ENCODE peak calls at places on chromosomes 16 and 17, in four cellular contexts. X is breast epithelium, F is PC-3, T is heart left ventricle. Z is an unnamed sample. For H3K4me1, the result is how much of the 10 kb centered on the place peaks cover.

GRCh38 chr17:5837055-5837491 is 233.1 kb upstream of the WSCD1 start:
- DNase-seq in X (peak), F (peak), T (no peak), Z (no peak)

GRCh38 chr17:45849536-45849990 is 4.9 kb downstream of the SPPL2C start:
- DNase-seq in X (no peak), F (no peak), T (no peak), Z (no peak)

GRCh38 chr17:66508896-66509843 is 206.8 kb downstream of the PRKCA start:
- DNase-seq in X (no peak), F (peak), T (no peak), Z (no peak)

GRCh38 chr17:61495161-61495857 is 43.1 kb downstream of the TBX4 start:
- DNase-seq in X (peak), F (no peak), T (no peak), Z (no peak)

GRCh38 chr17:76685366-76685765 is 25.4 kb downstream of the MXRA7 start:
- DNase-seq in X (no peak), F (no peak), T (no peak), Z (no peak)

GRCh38 chr17:36188891-36189306 is 7.7 kb downstream of the CCL3L1 start:
- DNase-seq in X (peak), F (no peak), T (peak), Z (no peak)

GRCh38 chr16:78045865-78046581 is 23.7 kb downstream of the CLEC3A start:
- DNase-seq in X (no peak), F (peak), T (peak), Z (no peak)

GRCh38 chr16:85350973-85351372 is 238.7 kb upstream of the CIBAR2 start:
- DNase-seq in X (peak), F (peak), T (peak), Z (peak)

GRCh38 chr17:75059369-75060345 is 12.6 kb downstream of the KCTD2 start:
- DNase-seq in X (no peak), F (peak), T (peak), Z (no peak)

GRCh38 chr17:80871341-80871740 is 120.3 kb upstream of the CHMP6 start:
- DNase-seq in X (no peak), F (no peak), T (no peak), Z (no peak)

GRCh38 chr17:30220414-30220813 is 15.1 kb downstream of the SLC6A4 start:
- DNase-seq in X (no peak), F (no peak), T (no peak), Z (no peak)

GRCh38 chr17:21160401-21160800 is 33.6 kb downstream of the DHRS7B start:
- DNase-seq in X (no peak), F (no peak), T (no peak), Z (no peak)

GRCh38 chr16:54526916-54527315 is 240.3 kb upstream of the IRX3 start:
- DNase-seq in X (no peak), F (no peak), T (no peak), Z (no peak)

GRCh38 chr16:85916141-85916890 is 17.4 kb downstream of the IRF8 start:
- DNase-seq in X (no peak), F (peak), T (peak), Z (no peak)

GRCh38 chr16:27232061-27232841 is 28.9 kb downstream of the KDM8 start:
- DNase-seq in X (no peak), F (no peak), T (no peak), Z (no peak)

GRCh38 chr17:64120159-64120558 is 9.8 kb downstream of the ERN1 start:
- DNase-seq in X (no peak), F (peak), T (no peak), Z (no peak)

GRCh38 chr17:59623151-59623550 is 3.5 kb downstream of the CLTC start:
- DNase-seq in X (no peak), F (no peak), T (no peak), Z (no peak)
- H3K4me3 ChIP-seq in X (no peak), F (peak), T (no peak), Z (peak)

GRCh38 chr16:25395528-25395927 is 137.9 kb upstream of the ZKSCAN2 start:
- DNase-seq in X (no peak), F (peak), T (no peak), Z (no peak)
- TF ChIP-seq CTCF in X (no peak), F (peak), T (no peak), Z (no peak)

GRCh38 chr16:67474551-67474950 is 6.4 kb downstream of the ATP6V0D1 start:
- DNase-seq in X (no peak), F (no peak), T (no peak), Z (no peak)
- H3K4me1 ChIP-seq in X (under half), F (under half), T (half or more), Z (under half)

GRCh38 chr17:7019406-7019805 is 3.4 kb upstream of the BCL6B start:
- DNase-seq in X (no peak), F (no peak), T (no peak), Z (no peak)

GRCh38 chr17:7018331-7018964 is 4.4 kb upstream of the BCL6B start:
- DNase-seq in X (peak), F (no peak), T (peak), Z (no peak)

GRCh38 chr17:7020894-7021664 is 1.8 kb upstream of the BCL6B start:
- DNase-seq in X (no peak), F (no peak), T (no peak), Z (no peak)

GRCh38 chr17:7017827-7018200 is 5.0 kb upstream of the BCL6B start:
- DNase-seq in X (no peak), F (no peak), T (no peak), Z (no peak)

GRCh38 chr17:7019839-7020519 is 2.9 kb upstream of the BCL6B start:
- DNase-seq in X (peak), F (peak), T (peak), Z (no peak)
- H3K4me3 ChIP-seq in X (peak), F (peak), T (peak), Z (peak)

GRCh38 chr16:88455610-88456355 is 2.7 kb downstream of the ZFPM1 start:
- DNase-seq in X (no peak), F (peak), T (no peak), Z (no peak)

GRCh38 chr16:88453621-88454314 is 688 bp downstream of the ZFPM1 start:
- DNase-seq in X (no peak), F (no peak), T (no peak), Z (no peak)

GRCh38 chr16:88453217-88453531 is at the start of gene ZFPM1:
- DNase-seq in X (no peak), F (no peak), T (no peak), Z (no peak)

GRCh38 chr16:88452485-88453216 is 429 bp upstream of the ZFPM1 start:
- DNase-seq in X (peak), F (peak), T (peak), Z (peak)

DNA sequence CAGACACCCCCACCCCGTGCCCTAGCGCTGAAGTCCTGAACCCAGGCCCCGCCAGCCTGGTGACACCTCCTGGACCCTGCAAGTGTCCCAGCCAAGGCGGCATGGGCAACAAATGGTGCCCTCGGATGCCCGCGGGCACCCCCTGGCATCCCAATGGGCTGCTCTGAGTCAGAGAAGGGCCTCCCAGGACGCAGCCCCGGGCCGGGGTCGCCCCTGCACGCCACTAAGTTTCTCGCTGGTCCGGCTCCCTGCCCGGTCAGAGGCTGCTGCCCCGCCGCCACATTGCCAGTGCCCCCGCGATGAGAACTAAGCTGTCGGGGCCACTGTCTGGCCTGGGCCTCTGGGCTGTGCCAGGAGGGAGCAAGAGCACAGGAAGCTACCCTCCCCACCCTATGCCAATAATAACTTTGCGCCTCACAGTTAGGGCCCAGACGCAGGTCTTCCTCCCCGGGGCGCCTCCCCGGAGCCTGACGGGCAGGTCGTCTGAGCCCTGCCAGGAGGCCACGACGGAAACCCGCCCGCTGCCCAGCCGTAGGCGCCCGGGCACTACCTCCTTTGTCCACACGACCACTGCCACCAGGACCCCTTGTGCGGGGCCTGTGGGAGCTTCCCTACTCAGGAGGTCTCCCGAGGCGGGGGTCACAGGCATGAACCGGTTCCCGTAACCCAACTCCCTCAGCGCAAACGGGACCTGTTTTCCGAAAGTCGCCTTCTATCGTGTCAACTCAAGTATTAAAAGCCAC is 1.4 kb downstream of the ZFPM1 start:
- DNase-seq in X (no peak), F (peak), T (no peak), Z (no peak)
- TF ChIP-seq CTCF in X (peak), F (no peak), T (no peak), Z (peak)

GRCh38 chr17:49527927-49528651 is 33.0 kb downstream of the NGFR start:
- DNase-seq in X (no peak), F (no peak), T (no peak), Z (no peak)

GRCh38 chr17:49523196-49523595 is 28.1 kb downstream of the NGFR start:
- DNase-seq in X (no peak), F (no peak), T (no peak), Z (no peak)

GRCh38 chr17:49528966-49529365 is 33.9 kb downstream of the NGFR start:
- DNase-seq in X (no peak), F (no peak), T (no peak), Z (no peak)

GRCh38 chr17:49523706-49524472 is 28.8 kb downstream of the NGFR start:
- DNase-seq in X (peak), F (peak), T (no peak), Z (no peak)

GRCh38 chr17:49525831-49526741 is 31.0 kb downstream of the NGFR start:
- DNase-seq in X (no peak), F (no peak), T (no peak), Z (no peak)
- H3K4me1 ChIP-seq in X (under half), F (under half), T (under half), Z (under half)

GRCh38 chr17:58504826-58505351 is 9.5 kb downstream of the MTMR4 start:
- DNase-seq in X (no peak), F (no peak), T (no peak), Z (no peak)
- H3K4me3 ChIP-seq in X (no peak), F (no peak), T (no peak), Z (no peak)

Z was measured in thoracic aorta.